ENCODE peak calls at places on chromosomes 11 and 22, in four cellular contexts. I, U, Q and T are unnamed samples.

GRCh38 chr11:60343094-60343704 is 16.1 kb downstream of the MS4A6E start:
- DNase-seq in I (peak; percentile 30), U (peak; percentile 71), Q (peak; percentile 67), T (peak; percentile 27)

GRCh38 chr11:124538019-124538418 is 5.4 kb downstream of the OR8B12 start:
- DNase-seq in I (peak; percentile 16), Q (no peak), U (no peak), T (no peak)

GRCh38 chr11:60875856-60876485 is 8.6 kb downstream of the ZP1 start:
- DNase-seq in U (no peak), Q (no peak), I (no peak), T (no peak)

GRCh38 chr11:46666516-46666915 is 33.9 kb downstream of the ARHGAP1 start:
- DNase-seq in U (no peak), I (no peak), Q (no peak), T (no peak)

GRCh38 chr22:35517769-35518530 is 22.7 kb upstream of the RASD2 start:
- DNase-seq in U (peak; percentile 44), I (peak; percentile 63), Q (no peak), T (no peak)

GRCh38 chr11:35609656-35610055 is 8.6 kb upstream of the FJX1 start:
- DNase-seq in I (no peak), Q (no peak), U (no peak), T (no peak)

GRCh38 chr22:36505998-36506635 is 723 bp downstream of the FOXRED2 start:
- DNase-seq in I (no peak), Q (no peak), U (no peak), T (no peak)

GRCh38 chr22:37235897-37236607 is 8.0 kb downstream of the RAC2 start:
- DNase-seq in U (no peak), I (no peak), Q (no peak), T (no peak)

GRCh38 chr22:48192920-48193319 is 1430.5 kb downstream of the TBC1D22A start:
- DNase-seq in Q (no peak), U (no peak), I (no peak), T (no peak)

GRCh38 chr22:19822301-19823117 is 32.2 kb downstream of the GNB1L start:
- DNase-seq in Q (no peak), I (no peak), U (no peak), T (no peak)

GRCh38 chr11:6647282-6647679 is 8.3 kb downstream of the DCHS1 start:
- DNase-seq in Q (peak; percentile 43), U (no peak), I (peak; percentile 78), T (no peak)

GRCh38 chr11:95337175-95337957 is 106.4 kb upstream of the SESN3 start:
- DNase-seq in Q (peak; percentile 64), I (peak; percentile 70), U (no peak), T (no peak)

GRCh38 chr11:134266841-134267251 is 9.3 kb upstream of the GLB1L3 start:
- DNase-seq in Q (peak; percentile 44), I (peak; percentile 85), U (peak; percentile 97), T (no peak)

GRCh38 chr11:27431808-27432207 is 40.8 kb downstream of the LGR4 start:
- DNase-seq in I (no peak), U (no peak), Q (peak; percentile 20), T (no peak)

GRCh38 chr11:74366576-74366975 is 31.7 kb downstream of the PGM2L1 start:
- DNase-seq in Q (peak; percentile 38), I (peak; percentile 57), U (no peak), T (no peak)

GRCh38 chr11:59792507-59792906 is 18.1 kb downstream of the MRPL16 start:
- DNase-seq in I (no peak), Q (no peak), U (no peak), T (no peak)

GRCh38 chr11:123588117-123588815 is 66.2 kb downstream of the SCN3B start:
- DNase-seq in U (no peak), I (no peak), Q (no peak), T (no peak)

GRCh38 chr11:86291466-86292262 is 10.4 kb upstream of the HIKESHI start:
- DNase-seq in U (peak; percentile 79), Q (peak; percentile 85), I (peak; percentile 79), T (peak; percentile 39)

GRCh38 chr11:15223318-15223717 is 108.6 kb downstream of the INSC start:
- DNase-seq in U (no peak), Q (no peak), I (peak; percentile 53), T (no peak)

GRCh38 chr11:130675917-130676316 is 227.5 kb downstream of the ADAMTS15 start:
- DNase-seq in U (no peak), Q (no peak), I (peak; percentile 39), T (no peak)

GRCh38 chr11:110317516-110317932 is 21.1 kb upstream of the RDX start:
- DNase-seq in Q (no peak), U (peak; percentile 51), I (peak; percentile 21), T (no peak)

GRCh38 chr11:64457416-64458010 is 98.6 kb downstream of the RPS6KA4 start:
- DNase-seq in Q (no peak), U (no peak), I (no peak), T (no peak)

GRCh38 chr11:64321533-64321932 is 3.6 kb downstream of the PRDX5 start:
- DNase-seq in Q (no peak), I (no peak), U (peak; percentile 76), T (no peak)

GRCh38 chr11:34183840-34184358 is 78.5 kb downstream of the NAT10 start:
- DNase-seq in U (no peak), Q (no peak), I (no peak), T (no peak)

GRCh38 chr11:4960877-4961276 is 5.4 kb upstream of the OR51A2 start:
- DNase-seq in U (no peak), Q (no peak), I (peak; percentile 0), T (no peak)

GRCh38 chr22:24482586-24482985 is 12.5 kb upstream of the UPB1 start:
- DNase-seq in I (peak; percentile 89), U (peak; percentile 18), Q (no peak), T (no peak)

GRCh38 chr22:50305393-50305657 is 2.1 kb downstream of the PLXNB2 start:
- DNase-seq in Q (no peak), I (no peak), U (no peak), T (no peak)

GRCh38 chr11:79117488-79117887 is 323.3 kb downstream of the TENM4 start:
- DNase-seq in U (peak; percentile 50), I (no peak), Q (no peak), T (no peak)

GRCh38 chr11:80186687-80187086 is 745.9 kb upstream of the TENM4 start:
- DNase-seq in I (no peak), Q (no peak), U (peak; percentile 24), T (no peak)

GRCh38 chr11:112355726-112356125 is 95.1 kb upstream of the PLET1 start:
- DNase-seq in I (peak; percentile 38), Q (peak; percentile 63), U (peak; percentile 59), T (peak; percentile 3)

GRCh38 chr11:117837791-117838190 is 13.2 kb upstream of the FXYD2 start:
- DNase-seq in I (no peak), U (no peak), Q (no peak), T (no peak)

GRCh38 chr22:43230571-43230970 is 43.6 kb upstream of the TTLL12 start:
- DNase-seq in U (no peak), I (no peak), Q (no peak), T (no peak)

GRCh38 chr11:101336155-101336554 is 206.5 kb upstream of the PGR start:
- DNase-seq in Q (no peak), I (no peak), U (no peak), T (no peak)
- TF ChIP-seq EZH2phosphoT487 in Q (no peak), I (no peak), U (no peak), T (no peak)

GRCh38 chr11:78079232-78080083 is at the start of gene NDUFC2:
- DNase-seq in U (peak; percentile 87), I (peak; percentile 93), Q (peak; percentile 86), T (peak; percentile 57)

GRCh38 chr11:78080084-78080817 is 589 bp upstream of the NDUFC2 start:
- DNase-seq in Q (peak; percentile 8), I (no peak), U (no peak), T (no peak)

GRCh38 chr11:78074756-78075155 is 4.9 kb downstream of the NDUFC2 start:
- DNase-seq in U (no peak), Q (no peak), I (peak; percentile 12), T (no peak)

GRCh38 chr11:78078218-78079167 is 1.2 kb downstream of the NDUFC2 start:
- DNase-seq in I (peak; percentile 35), Q (peak; percentile 22), U (no peak), T (no peak)

GRCh38 chr11:78076733-78077403 is 2.8 kb downstream of the NDUFC2 start:
- DNase-seq in U (no peak), I (no peak), Q (no peak), T (no peak)
- TF ChIP-seq EZH2phosphoT487 in U (no peak), I (no peak), Q (no peak), T (no peak)

GRCh38 chr11:2365571-2366210 is 11.4 kb upstream of the CD81 start:
- DNase-seq in U (no peak), Q (no peak), I (no peak), T (no peak)
- TF ChIP-seq EZH2phosphoT487 in U (no peak), Q (no peak), I (no peak), T (no peak)

GRCh38 chr22:27474112-27474571 is 327.4 kb downstream of the MN1 start:
- DNase-seq in Q (no peak), U (peak; percentile 77), I (peak; percentile 48), T (no peak)
- TF ChIP-seq EZH2phosphoT487 in Q (no peak), U (no peak), I (no peak), T (no peak)

DNA sequence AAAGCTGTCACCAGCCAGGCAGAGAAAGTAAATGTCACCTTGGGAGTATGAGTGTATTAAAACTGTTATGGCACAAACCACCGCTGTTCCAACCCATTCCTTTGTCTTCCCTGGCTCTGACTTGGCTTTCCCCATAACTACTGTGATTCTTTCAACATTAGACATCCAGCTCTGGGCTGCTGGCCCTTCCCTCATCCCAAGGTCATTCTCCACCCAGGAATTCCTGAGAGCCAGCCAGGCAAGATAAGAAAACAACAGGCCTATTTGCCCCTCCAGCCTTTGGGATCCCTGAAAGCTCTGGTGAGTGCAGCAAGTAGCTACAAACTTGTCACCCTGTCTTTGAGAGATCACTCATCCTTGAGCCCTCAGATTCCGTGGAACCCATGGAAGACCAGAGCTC is 174.4 kb downstream of the RRAS2 start:
- DNase-seq in I (peak; percentile 33), U (no peak), Q (no peak), T (no peak)
- TF ChIP-seq EZH2phosphoT487 in I (no peak), U (no peak), Q (no peak), T (no peak)

GRCh38 chr11:114082415-114082748 is 22.9 kb downstream of the ZBTB16 start:
- DNase-seq in I (peak; percentile 15), Q (no peak), U (no peak), T (no peak)
- TF ChIP-seq EZH2phosphoT487 in I (no peak), Q (no peak), U (no peak), T (no peak)

DNA sequence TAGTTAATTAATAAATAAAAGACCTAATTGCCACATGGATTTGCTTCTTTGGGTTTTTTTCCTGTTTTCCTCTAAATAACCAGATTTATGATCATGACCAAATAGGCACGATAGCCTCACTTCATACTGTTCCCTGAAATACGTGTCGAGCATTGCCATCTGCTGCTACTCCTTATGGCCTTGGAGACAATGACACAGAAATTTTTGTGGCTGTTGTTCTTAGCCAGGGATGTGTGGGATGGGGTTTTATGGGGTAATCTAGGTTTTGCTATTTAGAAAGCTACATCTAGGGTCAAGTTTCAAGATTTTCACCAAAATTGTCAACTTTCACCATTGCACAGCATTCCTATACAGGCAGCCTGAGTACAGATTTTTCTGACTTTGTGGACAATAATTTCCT is 145.2 kb downstream of the DBX1 start:
- DNase-seq in U (no peak), Q (no peak), I (no peak), T (no peak)
- TF ChIP-seq EZH2phosphoT487 in U (no peak), Q (no peak), I (no peak), T (no peak)

GRCh38 chr22:39317084-39317755 is 2.2 kb downstream of the RPL3 start:
- DNase-seq in I (peak; percentile 55), Q (no peak), U (peak; percentile 22), T (no peak)
- TF ChIP-seq EZH2phosphoT487 in I (no peak), Q (no peak), U (no peak), T (no peak)

GRCh38 chr11:120521176-120521575 is 9.6 kb downstream of the GRIK4 start:
- DNase-seq in I (no peak), Q (no peak), U (no peak), T (no peak)
- TF ChIP-seq EZH2phosphoT487 in I (no peak), Q (no peak), U (no peak), T (no peak)